ENCODE peak calls at places on chromosomes 6 and 20, in five cellular contexts. J is NAMALWA, F is NCI-H2081, B is GM10248, Z is progenitor cell of endocrine pancreas. G is an unnamed sample.

GRCh38 chr20:32110173-32110704 is 725 bp downstream of the TM9SF4 start:
- DNase-seq in J (no peak), B (no peak), F (no peak), Z (no peak), G (no peak)

GRCh38 chr6:153616506-153616905 is 422.5 kb upstream of the OPRM1 start:
- DNase-seq in F (peak; percentile 1), Z (no peak), J (no peak), B (no peak), G (no peak)

GRCh38 chr20:19947611-19948264 is 69.4 kb upstream of the NAA20 start:
- DNase-seq in Z (no peak), J (no peak), F (no peak), B (peak; percentile 47), G (peak; percentile 86)

GRCh38 chr6:27025351-27025750 is 222.2 kb upstream of the PRSS16 start:
- DNase-seq in J (no peak), F (no peak), Z (no peak), B (no peak), G (no peak)

GRCh38 chr6:93787841-93788240 is 368.5 kb upstream of the EPHA7 start:
- DNase-seq in F (no peak), Z (no peak), B (no peak), J (no peak), G (no peak)

GRCh38 chr6:139982652-139983051 is 608.2 kb upstream of the CITED2 start:
- DNase-seq in B (no peak), F (no peak), J (no peak), Z (no peak), G (no peak)

GRCh38 chr6:57013501-57013900 is 33.0 kb upstream of the KIAA1586 start:
- DNase-seq in J (no peak), B (no peak), F (no peak), Z (no peak), G (no peak)

GRCh38 chr20:36162272-36162966 is 7.9 kb downstream of the EPB41L1 start:
- DNase-seq in B (no peak), Z (no peak), F (no peak), J (peak; percentile 59), G (no peak)

GRCh38 chr6:149834513-149835481 is 29.4 kb downstream of the LRP11 start:
- DNase-seq in Z (peak; percentile 53), F (peak; percentile 30), J (peak; percentile 86), B (peak; percentile 61), G (peak; percentile 64)

GRCh38 chr6:41965429-41966213 is 24.0 kb upstream of the CCND3 start:
- DNase-seq in F (no peak), Z (no peak), B (no peak), J (no peak), G (no peak)

GRCh38 chr6:17584241-17584803 is 15.8 kb upstream of the FAM8A1 start:
- DNase-seq in B (peak; percentile 59), J (peak; percentile 73), F (peak; percentile 75), Z (no peak), G (peak; percentile 46)

GRCh38 chr6:72464791-72465691 is 156.8 kb upstream of the KCNQ5 start:
- DNase-seq in B (no peak), J (no peak), Z (no peak), F (no peak), G (no peak)

GRCh38 chr6:139754898-139755754 is 380.7 kb upstream of the CITED2 start:
- DNase-seq in Z (no peak), B (no peak), J (no peak), F (no peak), G (no peak)

GRCh38 chr6:158417760-158418098 is 105.5 kb downstream of the TULP4 start:
- DNase-seq in J (no peak), F (no peak), B (no peak), Z (no peak), G (no peak)

GRCh38 chr6:6105472-6106036 is 98.8 kb upstream of the NRN1 start:
- DNase-seq in Z (no peak), J (peak; percentile 51), F (no peak), B (no peak), G (peak; percentile 36)

GRCh38 chr6:19979059-19979458 is 141.9 kb downstream of the ID4 start:
- DNase-seq in F (no peak), Z (no peak), J (no peak), B (no peak), G (no peak)

GRCh38 chr20:56808732-56809131 is 179.6 kb downstream of the TFAP2C start:
- DNase-seq in F (no peak), Z (no peak), J (no peak), B (no peak), G (no peak)